ENCODE peak calls at places on chromosomes 13 and 19, in four cellular contexts. One of them, this sample, is unnamed.

GRCh38 chr19:37217533-37217854 is 520 bp upstream of the ZNF383 start:
- DNase-seq in brain microvascular endothelial cell: no peak
- DNase-seq in tibial artery: no peak
- DNase-seq in AG04450: no peak
- DNase-seq in this sample: no peak

GRCh38 chr13:66855110-66855509 is 375.0 kb downstream of the PCDH9 start:
- DNase-seq in brain microvascular endothelial cell: no peak
- DNase-seq in tibial artery: no peak
- DNase-seq in AG04450: no peak
- DNase-seq in this sample: no peak

GRCh38 chr19:28641395-28641794 is 571.6 kb downstream of the UQCRFS1 start:
- DNase-seq in tibial artery: no peak
- DNase-seq in brain microvascular endothelial cell: no peak
- DNase-seq in AG04450: no peak
- DNase-seq in this sample: no peak

GRCh38 chr19:34253711-34254551 is 423 bp upstream of the GARRE1 start:
- DNase-seq in AG04450: no peak
- DNase-seq in tibial artery: peak
- DNase-seq in brain microvascular endothelial cell: no peak
- DNase-seq in this sample: no peak

GRCh38 chr13:57128909-57129308 is 11.8 kb upstream of the PRR20A start:
- DNase-seq in AG04450: no peak
- DNase-seq in brain microvascular endothelial cell: no peak
- DNase-seq in tibial artery: no peak
- DNase-seq in this sample: no peak

GRCh38 chr13:24180743-24181384 is 20.3 kb downstream of the SPATA13 start:
- DNase-seq in tibial artery: no peak
- DNase-seq in brain microvascular endothelial cell: peak
- DNase-seq in AG04450: no peak
- DNase-seq in this sample: no peak

GRCh38 chr19:48353682-48354081 is 10.1 kb downstream of the TMEM143 start:
- DNase-seq in tibial artery: no peak
- DNase-seq in brain microvascular endothelial cell: no peak
- DNase-seq in AG04450: no peak
- DNase-seq in this sample: no peak

GRCh38 chr13:75725784-75726183 is 89.7 kb downstream of the LMO7 start:
- DNase-seq in tibial artery: no peak
- DNase-seq in brain microvascular endothelial cell: no peak
- DNase-seq in AG04450: no peak
- DNase-seq in this sample: no peak

GRCh38 chr19:58586131-58586765 is 13.1 kb upstream of the MZF1 start:
- DNase-seq in brain microvascular endothelial cell: no peak
- DNase-seq in tibial artery: no peak
- DNase-seq in AG04450: no peak
- DNase-seq in this sample: no peak

GRCh38 chr13:31675521-31675953 is 63.8 kb upstream of the RXFP2 start:
- DNase-seq in brain microvascular endothelial cell: peak
- DNase-seq in AG04450: no peak
- DNase-seq in tibial artery: no peak
- DNase-seq in this sample: no peak

GRCh38 chr13:98664924-98665637 is 87.4 kb downstream of the SLC15A1 start:
- DNase-seq in AG04450: no peak
- DNase-seq in brain microvascular endothelial cell: no peak
- DNase-seq in tibial artery: no peak
- DNase-seq in this sample: no peak

GRCh38 chr19:2495130-2495641 is 19.3 kb downstream of the GADD45B start:
- DNase-seq in brain microvascular endothelial cell: no peak
- DNase-seq in AG04450: no peak
- DNase-seq in tibial artery: peak
- DNase-seq in this sample: no peak

GRCh38 chr13:37192986-37193385 is 87.5 kb upstream of the CSNK1A1L start:
- DNase-seq in brain microvascular endothelial cell: no peak
- DNase-seq in tibial artery: no peak
- DNase-seq in AG04450: no peak
- DNase-seq in this sample: no peak

GRCh38 chr13:26941345-26942174 is 181.0 kb upstream of the GPR12 start:
- DNase-seq in tibial artery: no peak
- DNase-seq in AG04450: peak
- DNase-seq in brain microvascular endothelial cell: peak
- DNase-seq in this sample: no peak

GRCh38 chr13:112943309-112944125 is 25.5 kb upstream of the MCF2L start:
- DNase-seq in tibial artery: no peak
- DNase-seq in brain microvascular endothelial cell: no peak
- DNase-seq in AG04450: no peak
- DNase-seq in this sample: no peak

GRCh38 chr13:69243366-69243765 is 864.3 kb upstream of the ATXN8OS start:
- DNase-seq in brain microvascular endothelial cell: no peak
- DNase-seq in AG04450: no peak
- DNase-seq in tibial artery: no peak
- DNase-seq in this sample: no peak

GRCh38 chr19:36120092-36120983 is 5.1 kb downstream of the TBCB start:
- DNase-seq in brain microvascular endothelial cell: no peak
- DNase-seq in tibial artery: no peak
- DNase-seq in AG04450: no peak
- DNase-seq in this sample: no peak

GRCh38 chr19:42275103-42275502 is 6.1 kb downstream of the CIC start:
- DNase-seq in AG04450: no peak
- DNase-seq in brain microvascular endothelial cell: no peak
- DNase-seq in tibial artery: no peak
- DNase-seq in this sample: no peak

GRCh38 chr13:44932850-44933251 is 56.4 kb downstream of the NUFIP1 start:
- DNase-seq in AG04450: no peak
- DNase-seq in tibial artery: no peak
- DNase-seq in brain microvascular endothelial cell: peak
- DNase-seq in this sample: no peak

GRCh38 chr13:114107686-114108081 is 24.7 kb downstream of the RASA3 start:
- DNase-seq in brain microvascular endothelial cell: peak
- DNase-seq in tibial artery: peak
- DNase-seq in AG04450: peak
- DNase-seq in this sample: no peak

DNA sequence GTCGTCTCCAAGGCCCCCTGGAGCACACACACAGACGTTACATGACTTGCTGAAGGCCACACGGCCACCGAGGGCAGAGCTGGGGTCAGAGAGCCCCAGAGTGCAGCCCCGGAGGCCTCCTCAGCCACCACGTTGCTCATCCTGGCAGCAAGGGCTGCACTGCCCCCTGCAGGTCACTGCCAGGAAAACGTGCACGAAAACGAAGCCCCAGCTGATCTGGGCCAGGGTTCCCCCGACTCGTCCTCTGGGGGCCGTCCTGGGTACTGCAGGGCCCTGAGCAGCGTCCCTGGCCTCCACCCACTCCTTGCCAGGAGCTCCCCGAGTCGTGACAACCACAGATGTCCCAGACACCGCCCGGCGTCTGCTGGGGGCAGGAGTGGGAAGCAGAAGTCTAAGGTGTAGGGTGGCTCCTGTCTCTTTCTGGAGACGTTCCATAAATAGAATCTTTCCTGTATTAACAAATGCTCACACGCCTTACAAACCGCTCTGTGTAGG is 3.4 kb downstream of the TPGS1 start:
- DNase-seq in tibial artery: peak
- DNase-seq in brain microvascular endothelial cell: peak
- DNase-seq in AG04450: peak
- DNase-seq in this sample: no peak
- TF ChIP-seq CTCF in tibial artery: peak
- TF ChIP-seq CTCF in brain microvascular endothelial cell: peak
- TF ChIP-seq CTCF in AG04450: peak
- TF ChIP-seq CTCF in this sample: peak

DNA sequence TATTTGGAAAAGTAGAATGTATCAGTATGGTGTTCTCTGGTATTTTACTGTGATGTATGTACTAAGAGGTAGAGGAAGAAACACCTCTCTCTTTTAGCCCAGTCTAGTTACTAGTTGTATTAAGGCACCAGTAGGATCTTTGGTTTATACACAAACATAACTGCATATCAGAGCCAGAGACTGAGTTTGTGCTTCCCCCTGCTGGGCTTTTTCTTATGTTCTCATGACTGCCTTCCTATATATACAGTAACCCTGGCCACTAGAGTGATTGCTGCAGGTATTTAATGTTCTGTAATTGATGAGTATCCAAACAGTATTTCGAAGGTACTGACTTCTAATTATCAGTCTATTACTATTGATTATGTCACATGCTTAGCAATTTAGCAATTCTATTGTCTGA is 202.5 kb upstream of the KLHL1 start:
- DNase-seq in AG04450: no peak
- DNase-seq in brain microvascular endothelial cell: peak
- DNase-seq in tibial artery: no peak
- DNase-seq in this sample: peak
- TF ChIP-seq CTCF in AG04450: no peak
- TF ChIP-seq CTCF in brain microvascular endothelial cell: peak
- TF ChIP-seq CTCF in tibial artery: no peak
- TF ChIP-seq CTCF in this sample: peak

GRCh38 chr13:33692531-33692930 is 125.4 kb upstream of the RFC3 start:
- DNase-seq in AG04450: no peak
- DNase-seq in tibial artery: no peak
- DNase-seq in brain microvascular endothelial cell: no peak
- DNase-seq in this sample: no peak
- TF ChIP-seq CTCF in AG04450: no peak
- TF ChIP-seq CTCF in tibial artery: no peak
- TF ChIP-seq CTCF in brain microvascular endothelial cell: no peak
- TF ChIP-seq CTCF in this sample: no peak

DNA sequence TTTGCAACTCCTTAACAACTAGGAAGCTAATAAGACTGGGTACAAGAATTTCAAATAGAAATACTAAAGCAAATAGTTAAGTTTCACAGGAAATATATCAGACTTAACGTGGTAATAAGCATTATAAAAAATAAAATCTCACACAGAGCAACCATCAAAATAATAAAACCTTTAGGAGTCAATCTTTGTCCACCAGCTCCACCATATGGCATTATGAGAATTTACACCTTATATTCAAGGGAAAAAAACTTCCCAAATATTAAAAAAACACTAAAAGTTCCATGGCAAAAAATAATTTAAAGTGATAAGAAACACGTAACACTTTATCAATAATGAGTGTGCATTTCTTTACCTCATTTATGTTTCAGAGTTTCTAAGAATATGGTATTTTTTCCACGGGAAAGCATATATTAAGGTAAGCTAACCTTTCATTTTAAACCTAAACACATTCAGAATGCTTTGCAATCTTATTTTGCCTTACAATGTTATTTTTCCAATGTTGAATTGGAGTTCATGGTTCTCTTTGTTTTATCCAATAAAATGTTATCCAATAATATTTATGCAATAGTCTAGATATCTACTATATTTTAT is 423.2 kb upstream of the SGCG start:
- DNase-seq in tibial artery: no peak
- DNase-seq in brain microvascular endothelial cell: no peak
- DNase-seq in AG04450: no peak
- DNase-seq in this sample: no peak
- TF ChIP-seq CTCF in tibial artery: peak
- TF ChIP-seq CTCF in brain microvascular endothelial cell: no peak
- TF ChIP-seq CTCF in AG04450: peak
- TF ChIP-seq CTCF in this sample: no peak

DNA sequence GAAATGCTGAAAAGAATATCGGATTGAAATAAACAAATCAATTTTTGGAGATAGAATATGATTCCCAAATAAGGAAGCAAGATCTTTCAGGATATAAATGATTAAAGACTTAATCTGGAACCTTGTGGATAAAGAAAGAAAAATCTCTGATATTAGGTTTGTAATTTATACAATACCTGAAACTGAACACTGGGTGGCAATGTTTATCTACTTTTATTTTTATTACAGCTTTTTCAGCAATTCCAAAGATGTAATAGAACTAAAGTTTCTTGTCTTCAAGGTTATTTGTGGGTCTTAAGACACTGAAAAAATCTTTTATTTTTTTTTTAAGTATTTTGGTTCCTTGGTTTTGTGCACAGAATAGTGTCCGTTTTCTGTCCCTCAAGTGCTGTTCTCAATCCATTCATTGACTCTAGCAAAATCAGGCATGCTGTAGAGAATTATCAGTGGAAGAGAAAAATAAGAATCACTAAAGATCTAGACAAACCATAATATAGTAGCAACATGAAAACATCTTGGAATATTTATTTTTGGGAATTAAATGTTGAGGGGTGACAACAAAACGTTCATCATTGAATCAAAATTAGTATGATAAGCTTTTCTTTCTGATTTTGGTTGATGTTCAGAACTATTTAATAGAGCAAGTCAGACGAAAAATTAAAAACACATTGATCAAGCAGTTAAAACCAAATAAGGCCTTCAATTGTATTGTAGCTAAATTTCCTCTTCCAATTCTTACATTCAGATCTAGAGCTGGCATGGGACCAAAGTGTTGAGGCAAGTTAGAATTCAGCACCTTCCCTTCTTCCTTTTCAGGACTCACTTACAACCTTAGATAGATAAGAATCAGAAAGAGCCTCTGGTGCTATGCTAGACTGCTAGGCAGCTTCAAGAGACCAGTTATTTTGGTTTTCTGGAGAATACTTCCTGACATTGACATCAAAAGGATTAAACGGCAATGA is 704.4 kb upstream of the PCDH20 start:
- DNase-seq in brain microvascular endothelial cell: no peak
- DNase-seq in tibial artery: no peak
- DNase-seq in AG04450: no peak
- DNase-seq in this sample: no peak
- TF ChIP-seq CTCF in brain microvascular endothelial cell: peak
- TF ChIP-seq CTCF in tibial artery: no peak
- TF ChIP-seq CTCF in AG04450: peak
- TF ChIP-seq CTCF in this sample: no peak

GRCh38 chr19:31979362-31979761 is 366.0 kb upstream of the ZNF507 start:
- DNase-seq in brain microvascular endothelial cell: no peak
- DNase-seq in tibial artery: no peak
- DNase-seq in AG04450: no peak
- DNase-seq in this sample: no peak
- TF ChIP-seq CTCF in brain microvascular endothelial cell: no peak
- TF ChIP-seq CTCF in tibial artery: no peak
- TF ChIP-seq CTCF in AG04450: no peak
- TF ChIP-seq CTCF in this sample: no peak